ENCODE peak calls at places on chromosome 21, in six cellular contexts. Y is K562, F is OCI-LY7, C is stomach, N is brain microvascular endothelial cell, Z is psoas muscle. B is an unnamed sample.

GRCh38 chr21:42638266-42638863 is 15.1 kb upstream of the PDE9A start:
- DNase-seq in Y (no peak), F (no peak), C (no peak), N (no peak), Z (peak; percentile 38), B (no peak)

GRCh38 chr21:27953328-27954045 is 986.6 kb upstream of the ADAMTS5 start:
- DNase-seq in Y (no peak), F (no peak), C (no peak), N (no peak), Z (no peak), B (no peak)

GRCh38 chr21:32094792-32095191 is 184.1 kb downstream of the MIS18A start:
- DNase-seq in Y (no peak), F (peak; percentile 5), C (no peak), N (peak; percentile 1), Z (no peak), B (no peak)

GRCh38 chr21:16840549-16840948 is 672.3 kb upstream of the CXADR start:
- DNase-seq in Y (no peak), F (no peak), C (no peak), N (no peak), Z (no peak), B (no peak)

GRCh38 chr21:29546071-29546470 is 247.3 kb downstream of the BACH1 start:
- DNase-seq in Y (no peak), F (no peak), C (no peak), N (no peak), Z (no peak), B (no peak)

GRCh38 chr21:17757671-17758070 is 61.5 kb downstream of the C21orf91 start:
- DNase-seq in Y (no peak), F (no peak), C (no peak), N (no peak), Z (no peak), B (no peak)

GRCh38 chr21:15986277-15986676 is 256.5 kb downstream of the USP25 start:
- DNase-seq in Y (no peak), F (no peak), C (no peak), N (peak; percentile 22), Z (no peak), B (no peak)

GRCh38 chr21:29710498-29710897 is 229.3 kb downstream of the GRIK1 start:
- DNase-seq in Y (no peak), F (no peak), C (no peak), N (no peak), Z (no peak), B (no peak)

GRCh38 chr21:15036189-15036588 is 28.6 kb downstream of the NRIP1 start:
- DNase-seq in Y (no peak), F (no peak), C (no peak), N (no peak), Z (no peak), B (no peak)

GRCh38 chr21:44765231-44766013 is 36.2 kb downstream of the UBE2G2 start:
- DNase-seq in Y (peak; percentile 86), F (no peak), C (no peak), N (no peak), Z (no peak), B (no peak)

GRCh38 chr21:34881421-34881820 is 167.7 kb downstream of the RUNX1 start:
- DNase-seq in Y (no peak), F (no peak), C (no peak), N (peak; percentile 77), Z (no peak), B (no peak)

GRCh38 chr21:28207776-28208175 is 784.9 kb downstream of the LTN1 start:
- DNase-seq in Y (no peak), F (no peak), C (no peak), N (peak; percentile 9), Z (no peak), B (no peak)

GRCh38 chr21:42707207-42707830 is 53.9 kb downstream of the PDE9A start:
- DNase-seq in Y (no peak), F (no peak), C (no peak), N (no peak), Z (no peak), B (no peak)

GRCh38 chr21:29342394-29342957 is 43.8 kb downstream of the BACH1 start:
- DNase-seq in Y (no peak), F (no peak), C (no peak), N (peak; percentile 96), Z (peak; percentile 94), B (peak; percentile 22)

GRCh38 chr21:39523930-39524329 is 72.2 kb downstream of the SH3BGR start:
- DNase-seq in Y (no peak), F (no peak), C (no peak), N (no peak), Z (no peak), B (no peak)

GRCh38 chr21:35208810-35209517 is 159.9 kb upstream of the RUNX1 start:
- DNase-seq in Y (no peak), F (no peak), C (no peak), N (no peak), Z (no peak), B (no peak)

GRCh38 chr21:19490481-19490880 is 1086.9 kb upstream of the TMPRSS15 start:
- DNase-seq in Y (peak; percentile 51), F (no peak), C (peak; percentile 58), N (no peak), Z (no peak), B (no peak)

GRCh38 chr21:46503922-46504539 is 45.3 kb downstream of the DIP2A start:
- DNase-seq in Y (no peak), F (no peak), C (no peak), N (no peak), Z (no peak), B (no peak)
- H3K36me3 ChIP-seq in Y (peaks cover 57% of the 10 kb centered on the region), F (peaks cover 43% of the 10 kb centered on the region), C (peaks cover 45% of the 10 kb centered on the region), N (peaks cover 7% of the 10 kb centered on the region), Z (peaks cover 3% of the 10 kb centered on the region), B (peaks cover 12% of the 10 kb centered on the region)

GRCh38 chr21:36212513-36212780 is 55.8 kb downstream of the DOP1B start:
- DNase-seq in Y (no peak), F (no peak), C (no peak), N (no peak), Z (no peak), B (no peak)

GRCh38 chr21:36208326-36209013 is 51.8 kb downstream of the DOP1B start:
- DNase-seq in Y (no peak), F (no peak), C (no peak), N (no peak), Z (no peak), B (no peak)

GRCh38 chr21:36210779-36211659 is 54.4 kb downstream of the DOP1B start:
- DNase-seq in Y (no peak), F (no peak), C (no peak), N (no peak), Z (no peak), B (no peak)

GRCh38 chr21:36209626-36210171 is 53.1 kb downstream of the DOP1B start:
- DNase-seq in Y (peak; percentile 37), F (peak; percentile 74), C (peak; percentile 70), N (peak; percentile 42), Z (no peak), B (no peak)

DNA sequence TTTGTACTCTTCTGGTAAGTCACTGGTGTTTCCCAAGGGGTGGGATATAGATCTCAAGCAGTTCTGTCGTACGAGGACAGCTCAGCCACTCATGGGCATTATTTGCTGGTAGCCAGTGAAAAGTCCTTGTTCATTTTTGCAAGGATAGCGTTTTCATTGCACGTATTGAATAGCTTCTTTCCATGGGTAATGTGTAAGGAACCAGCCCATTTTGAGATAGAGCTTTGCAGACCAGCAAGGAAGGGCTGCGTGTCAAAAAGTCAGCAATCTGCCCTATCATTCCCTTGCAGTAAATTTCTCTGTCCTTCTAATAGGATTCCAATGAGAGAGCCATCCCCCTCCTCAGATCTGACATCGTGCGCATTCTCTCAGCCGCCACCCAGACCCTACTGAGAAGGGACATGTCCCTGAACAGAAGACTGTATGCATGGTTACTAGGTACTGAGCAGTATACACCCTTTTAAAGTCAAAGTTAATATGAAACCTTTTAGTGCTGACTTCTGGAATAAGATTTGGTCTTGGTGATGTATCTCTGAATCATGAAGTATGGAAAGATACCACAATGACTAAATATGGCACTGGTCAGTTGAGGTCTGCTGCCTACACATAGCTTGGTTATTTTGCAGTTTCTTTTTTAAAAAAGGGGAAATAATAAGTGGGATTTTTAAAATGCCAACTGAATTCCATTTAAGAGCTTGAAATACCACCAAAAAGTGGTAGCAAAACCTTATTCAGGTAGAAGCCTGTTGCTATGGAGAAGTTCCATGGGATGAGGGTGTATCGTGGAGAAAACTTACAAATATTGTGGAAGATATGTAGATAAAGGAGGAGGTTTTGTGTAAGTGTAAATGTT is 55.3 kb downstream of the DOP1B start:
- DNase-seq in Y (no peak), F (no peak), C (no peak), N (peak; percentile 62), Z (no peak), B (no peak)
- H3K27ac ChIP-seq in Y (no peak overlapping the region), F (no peak overlapping the region), C (no peak overlapping the region), N (peak overlapping the region; percentile 77), Z (no peak overlapping the region), B (no peak overlapping the region)

GRCh38 chr21:25638634-25639166 is 358 bp upstream of the JAM2 start:
- DNase-seq in Y (no peak), F (peak; percentile 13), C (no peak), N (no peak), Z (no peak), B (no peak)

GRCh38 chr21:25637846-25638245 is 1.2 kb upstream of the JAM2 start:
- DNase-seq in Y (no peak), F (no peak), C (no peak), N (no peak), Z (no peak), B (no peak)

GRCh38 chr21:25640671-25641292 is 1.7 kb downstream of the JAM2 start:
- DNase-seq in Y (no peak), F (no peak), C (no peak), N (no peak), Z (no peak), B (no peak)

GRCh38 chr21:25639167-25639921 is at the start of gene JAM2:
- DNase-seq in Y (no peak), F (peak; percentile 56), C (no peak), N (no peak), Z (peak; percentile 64), B (no peak)

GRCh38 chr21:25639922-25640670 is 1.0 kb downstream of the JAM2 start:
- DNase-seq in Y (no peak), F (peak; percentile 0), C (no peak), N (no peak), Z (peak; percentile 65), B (no peak)
- TF ChIP-seq CTCF in Y (no peak), F (no peak), C (no peak), N (no peak), Z (no peak), B (no peak)

GRCh38 chr21:33561373-33561772 is 18.5 kb downstream of the SON start:
- DNase-seq in Y (no peak), F (no peak), C (no peak), N (no peak), Z (no peak), B (no peak)

GRCh38 chr21:33557447-33557846 is 14.6 kb downstream of the SON start:
- DNase-seq in Y (no peak), F (no peak), C (no peak), N (no peak), Z (no peak), B (no peak)

GRCh38 chr21:33560965-33561364 is 18.1 kb downstream of the SON start:
- DNase-seq in Y (no peak), F (no peak), C (no peak), N (no peak), Z (no peak), B (no peak)

GRCh38 chr21:33558777-33559421 is 16.1 kb downstream of the SON start:
- DNase-seq in Y (no peak), F (no peak), C (no peak), N (no peak), Z (no peak), B (no peak)

DNA sequence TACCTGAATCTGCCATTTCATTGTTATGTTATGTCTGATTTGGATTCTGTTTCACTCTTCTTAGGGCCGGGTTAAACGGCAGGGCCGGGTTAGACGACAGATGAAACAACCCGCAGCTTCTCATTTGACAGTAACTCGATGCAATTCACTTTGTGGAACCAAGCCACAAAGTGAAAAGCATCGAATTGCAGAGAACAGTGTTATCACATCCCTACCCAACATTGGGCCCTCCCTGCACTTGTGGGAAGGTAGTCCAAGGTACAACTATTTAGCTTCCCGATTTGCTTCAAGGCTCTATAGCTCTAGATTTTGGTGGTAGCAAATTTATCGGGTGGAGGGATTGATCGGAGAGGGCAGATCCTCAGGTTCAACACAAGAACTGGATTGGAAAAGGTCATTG is 17.0 kb downstream of the SON start:
- DNase-seq in Y (no peak), F (no peak), C (no peak), N (no peak), Z (no peak), B (no peak)
- H3K36me3 ChIP-seq in Y (peaks cover 96% of the 10 kb centered on the region), F (peaks cover 99% of the 10 kb centered on the region), C (peaks cover 100% of the 10 kb centered on the region), N (peaks cover 75% of the 10 kb centered on the region), Z (peaks cover 14% of the 10 kb centered on the region), B (peaks cover 59% of the 10 kb centered on the region)